ENCODE peak calls at places on chromosomes 4 and X, in eight cellular contexts. One of them, this sample, is unnamed.
A peak's percentile ranks its signal among the peaks of the same experiment; 100 is the strongest.

GRCh38 chr4:56641494-56642051 is 39.5 kb downstream of the HOPX start:
- DNase-seq in cardiac muscle cell: peak; percentile 87
- DNase-seq in aorta: no peak
- DNase-seq in keratinocyte: peak; percentile 62
- DNase-seq in Panc1: peak; percentile 64
- DNase-seq in endodermal cell: no peak
- DNase-seq in BE2C: no peak
- DNase-seq in testis: no peak
- DNase-seq in this sample: no peak

GRCh38 chr4:183875251-183875825 is 29.8 kb upstream of the STOX2 start:
- DNase-seq in cardiac muscle cell: no peak
- DNase-seq in aorta: no peak
- DNase-seq in keratinocyte: no peak
- DNase-seq in Panc1: no peak
- DNase-seq in endodermal cell: no peak
- DNase-seq in BE2C: no peak
- DNase-seq in testis: no peak
- DNase-seq in this sample: no peak

GRCh38 chr4:61397174-61397573 is 197.0 kb downstream of the ADGRL3 start:
- DNase-seq in cardiac muscle cell: peak; percentile 51
- DNase-seq in aorta: no peak
- DNase-seq in keratinocyte: no peak
- DNase-seq in Panc1: no peak
- DNase-seq in endodermal cell: no peak
- DNase-seq in BE2C: no peak
- DNase-seq in testis: no peak
- DNase-seq in this sample: no peak

GRCh38 chr4:83125738-83126141 is 11.2 kb upstream of the PLAC8 start:
- DNase-seq in cardiac muscle cell: no peak
- DNase-seq in aorta: no peak
- DNase-seq in keratinocyte: no peak
- DNase-seq in Panc1: no peak
- DNase-seq in endodermal cell: no peak
- DNase-seq in BE2C: no peak
- DNase-seq in testis: no peak
- DNase-seq in this sample: no peak

GRCh38 chr4:95469617-95470016 is 79.2 kb downstream of the UNC5C start:
- DNase-seq in cardiac muscle cell: no peak
- DNase-seq in aorta: no peak
- DNase-seq in keratinocyte: no peak
- DNase-seq in Panc1: no peak
- DNase-seq in endodermal cell: no peak
- DNase-seq in BE2C: no peak
- DNase-seq in testis: no peak
- DNase-seq in this sample: no peak

GRCh38 chr4:40194602-40195161 is 2.1 kb upstream of the RHOH start:
- DNase-seq in cardiac muscle cell: peak; percentile 50
- DNase-seq in aorta: no peak
- DNase-seq in keratinocyte: no peak
- DNase-seq in Panc1: no peak
- DNase-seq in endodermal cell: no peak
- DNase-seq in BE2C: no peak
- DNase-seq in testis: no peak
- DNase-seq in this sample: peak; percentile 51

GRCh38 chrX:54785901-54786300 is 12.2 kb downstream of the ITIH6 start:
- DNase-seq in cardiac muscle cell: peak; percentile 24
- DNase-seq in aorta: no peak
- DNase-seq in keratinocyte: no peak
- DNase-seq in Panc1: no peak
- DNase-seq in endodermal cell: peak; percentile 78
- DNase-seq in BE2C: peak; percentile 44
- DNase-seq in testis: peak; percentile 38
- DNase-seq in this sample: no peak

GRCh38 chrX:23012162-23012561 is 12.4 kb downstream of the DDX53 start:
- DNase-seq in cardiac muscle cell: no peak
- DNase-seq in aorta: no peak
- DNase-seq in keratinocyte: no peak
- DNase-seq in Panc1: no peak
- DNase-seq in endodermal cell: no peak
- DNase-seq in BE2C: peak; percentile 29
- DNase-seq in testis: no peak
- DNase-seq in this sample: no peak

GRCh38 chr4:26140150-26140898 is 180.5 kb upstream of the RBPJ start:
- DNase-seq in cardiac muscle cell: no peak
- DNase-seq in aorta: no peak
- DNase-seq in keratinocyte: no peak
- DNase-seq in Panc1: no peak
- DNase-seq in endodermal cell: no peak
- DNase-seq in BE2C: no peak
- DNase-seq in testis: peak; percentile 22
- DNase-seq in this sample: no peak

GRCh38 chrX:76148753-76149152 is 24.1 kb upstream of the PBDC1 start:
- DNase-seq in cardiac muscle cell: peak; percentile 39
- DNase-seq in aorta: peak; percentile 52
- DNase-seq in keratinocyte: no peak
- DNase-seq in Panc1: no peak
- DNase-seq in endodermal cell: peak; percentile 50
- DNase-seq in BE2C: peak; percentile 28
- DNase-seq in testis: peak; percentile 21
- DNase-seq in this sample: peak; percentile 16

GRCh38 chrX:118493653-118494297 is 1.8 kb upstream of the DOCK11 start:
- DNase-seq in cardiac muscle cell: no peak
- DNase-seq in aorta: no peak
- DNase-seq in keratinocyte: no peak
- DNase-seq in Panc1: no peak
- DNase-seq in endodermal cell: no peak
- DNase-seq in BE2C: no peak
- DNase-seq in testis: no peak
- DNase-seq in this sample: no peak

GRCh38 chr4:1508161-1509160 is 102.2 kb upstream of the NKX1-1 start:
- DNase-seq in cardiac muscle cell: no peak
- DNase-seq in aorta: no peak
- DNase-seq in keratinocyte: no peak
- DNase-seq in Panc1: no peak
- DNase-seq in endodermal cell: peak; percentile 50
- DNase-seq in BE2C: peak; percentile 8
- DNase-seq in testis: no peak
- DNase-seq in this sample: no peak

GRCh38 chr4:162699629-162700028 is 467.1 kb downstream of the NAF1 start:
- DNase-seq in cardiac muscle cell: no peak
- DNase-seq in aorta: no peak
- DNase-seq in keratinocyte: no peak
- DNase-seq in Panc1: no peak
- DNase-seq in endodermal cell: no peak
- DNase-seq in BE2C: no peak
- DNase-seq in testis: no peak
- DNase-seq in this sample: no peak

GRCh38 chrX:7086384-7086783 is 61.1 kb upstream of the STS start:
- DNase-seq in cardiac muscle cell: no peak
- DNase-seq in aorta: no peak
- DNase-seq in keratinocyte: no peak
- DNase-seq in Panc1: no peak
- DNase-seq in endodermal cell: no peak
- DNase-seq in BE2C: no peak
- DNase-seq in testis: no peak
- DNase-seq in this sample: no peak

GRCh38 chr4:120731561-120731960 is 191.0 kb downstream of the PRDM5 start:
- DNase-seq in cardiac muscle cell: no peak
- DNase-seq in aorta: no peak
- DNase-seq in keratinocyte: no peak
- DNase-seq in Panc1: no peak
- DNase-seq in endodermal cell: no peak
- DNase-seq in BE2C: no peak
- DNase-seq in testis: no peak
- DNase-seq in this sample: no peak

GRCh38 chrX:99266255-99266654 is 1143.8 kb downstream of the PCDH19 start:
- DNase-seq in cardiac muscle cell: no peak
- DNase-seq in aorta: no peak
- DNase-seq in keratinocyte: no peak
- DNase-seq in Panc1: no peak
- DNase-seq in endodermal cell: peak; percentile 55
- DNase-seq in BE2C: no peak
- DNase-seq in testis: no peak
- DNase-seq in this sample: no peak

GRCh38 chr4:69360271-69360670 is 80.0 kb downstream of the UGT2B28 start:
- DNase-seq in cardiac muscle cell: no peak
- DNase-seq in aorta: no peak
- DNase-seq in keratinocyte: no peak
- DNase-seq in Panc1: no peak
- DNase-seq in endodermal cell: no peak
- DNase-seq in BE2C: no peak
- DNase-seq in testis: no peak
- DNase-seq in this sample: no peak

GRCh38 chrX:18701621-18702361 is 5.7 kb upstream of the PPEF1 start:
- DNase-seq in cardiac muscle cell: peak; percentile 29
- DNase-seq in aorta: peak; percentile 54
- DNase-seq in keratinocyte: no peak
- DNase-seq in Panc1: no peak
- DNase-seq in endodermal cell: no peak
- DNase-seq in BE2C: peak; percentile 22
- DNase-seq in testis: no peak
- DNase-seq in this sample: peak; percentile 17

DNA sequence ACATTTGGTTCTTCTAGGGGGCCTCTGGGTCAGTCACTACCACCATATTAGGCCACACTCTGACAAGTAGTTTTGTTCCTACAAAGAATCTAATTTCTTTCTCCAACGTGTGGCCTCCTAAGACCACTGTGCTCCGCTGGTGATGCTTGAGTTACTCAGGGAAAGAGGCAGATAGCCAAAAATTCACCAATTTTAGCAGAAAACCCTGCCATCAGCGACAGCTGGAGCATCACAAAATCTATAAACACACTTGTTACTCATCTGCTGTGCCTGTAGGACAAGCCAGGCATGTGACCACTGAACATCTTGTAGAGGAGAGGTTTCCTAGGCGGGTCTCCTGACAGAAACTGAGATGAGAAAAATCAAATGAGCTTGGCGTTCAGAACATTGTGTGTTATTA is 105.4 kb downstream of the SYNPO2 start:
- DNase-seq in cardiac muscle cell: no peak
- DNase-seq in aorta: no peak
- DNase-seq in keratinocyte: no peak
- DNase-seq in Panc1: no peak
- DNase-seq in endodermal cell: no peak
- DNase-seq in BE2C: no peak
- DNase-seq in testis: no peak
- DNase-seq in this sample: no peak
- H3K4me1 ChIP-seq in cardiac muscle cell: peaks cover 12% of the 10 kb centered on the region
- H3K4me1 ChIP-seq in aorta: peaks cover 5% of the 10 kb centered on the region
- H3K4me1 ChIP-seq in keratinocyte: peaks cover 9% of the 10 kb centered on the region
- H3K4me1 ChIP-seq in Panc1: no peaks in the 10 kb centered on the region
- H3K4me1 ChIP-seq in endodermal cell: no peaks in the 10 kb centered on the region
- H3K4me1 ChIP-seq in BE2C: peaks cover 13% of the 10 kb centered on the region
- H3K4me1 ChIP-seq in testis: no peaks in the 10 kb centered on the region
- H3K4me1 ChIP-seq in this sample: peaks cover 13% of the 10 kb centered on the region

DNA sequence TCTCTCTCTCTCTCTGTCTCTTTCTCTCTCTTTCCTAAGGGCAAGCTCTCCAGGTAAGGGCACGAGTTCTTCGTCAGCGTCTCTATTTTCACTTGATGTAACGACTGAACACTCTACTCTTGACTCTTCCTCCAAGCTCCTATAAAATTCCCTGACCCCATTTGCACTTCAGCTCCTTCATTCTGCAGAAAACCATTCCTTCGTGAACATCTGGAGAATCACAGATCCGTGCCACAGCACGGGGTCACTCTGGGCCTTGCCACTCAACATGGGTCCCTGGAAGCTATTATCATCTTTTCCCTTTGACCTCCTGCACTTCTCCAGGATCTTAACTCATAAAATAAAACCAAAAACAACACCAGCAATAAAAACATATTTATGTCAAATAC is 112.0 kb upstream of the LNX1 start:
- DNase-seq in cardiac muscle cell: no peak
- DNase-seq in aorta: no peak
- DNase-seq in keratinocyte: no peak
- DNase-seq in Panc1: no peak
- DNase-seq in endodermal cell: no peak
- DNase-seq in BE2C: no peak
- DNase-seq in testis: no peak
- DNase-seq in this sample: no peak
- H3K4me3 ChIP-seq in cardiac muscle cell: no peak overlapping the region
- H3K4me3 ChIP-seq in aorta: no peak overlapping the region
- H3K4me3 ChIP-seq in keratinocyte: no peak overlapping the region
- H3K4me3 ChIP-seq in Panc1: no peak overlapping the region
- H3K4me3 ChIP-seq in endodermal cell: no peak overlapping the region
- H3K4me3 ChIP-seq in BE2C: peak overlapping the region; percentile 49
- H3K4me3 ChIP-seq in testis: no peak overlapping the region
- H3K4me3 ChIP-seq in this sample: no peak overlapping the region

GRCh38 chr4:78596111-78596742 is 44.7 kb downstream of the ANXA3 start:
- DNase-seq in cardiac muscle cell: no peak
- DNase-seq in aorta: no peak
- DNase-seq in keratinocyte: no peak
- DNase-seq in Panc1: no peak
- DNase-seq in endodermal cell: no peak
- DNase-seq in BE2C: no peak
- DNase-seq in testis: no peak
- DNase-seq in this sample: no peak
- H3K36me3 ChIP-seq in cardiac muscle cell: no peaks in the 10 kb centered on the region
- H3K36me3 ChIP-seq in aorta: no peaks in the 10 kb centered on the region
- H3K36me3 ChIP-seq in keratinocyte: peaks cover 32% of the 10 kb centered on the region
- H3K36me3 ChIP-seq in Panc1: no peaks in the 10 kb centered on the region
- H3K36me3 ChIP-seq in endodermal cell: peaks cover 90% of the 10 kb centered on the region
- H3K36me3 ChIP-seq in BE2C: no peaks in the 10 kb centered on the region
- H3K36me3 ChIP-seq in testis: no peaks in the 10 kb centered on the region
- H3K36me3 ChIP-seq in this sample: no peaks in the 10 kb centered on the region

GRCh38 chr4:86919824-86920223 is 15.0 kb upstream of the AFF1 start:
- DNase-seq in cardiac muscle cell: peak; percentile 50
- DNase-seq in aorta: no peak
- DNase-seq in keratinocyte: no peak
- DNase-seq in Panc1: no peak
- DNase-seq in endodermal cell: no peak
- DNase-seq in BE2C: no peak
- DNase-seq in testis: no peak
- DNase-seq in this sample: no peak
- H3K4me1 ChIP-seq in cardiac muscle cell: no peaks in the 10 kb centered on the region
- H3K4me1 ChIP-seq in aorta: no peaks in the 10 kb centered on the region
- H3K4me1 ChIP-seq in keratinocyte: peaks cover 14% of the 10 kb centered on the region
- H3K4me1 ChIP-seq in Panc1: no peaks in the 10 kb centered on the region
- H3K4me1 ChIP-seq in endodermal cell: no peaks in the 10 kb centered on the region
- H3K4me1 ChIP-seq in BE2C: no peaks in the 10 kb centered on the region
- H3K4me1 ChIP-seq in testis: no peaks in the 10 kb centered on the region
- H3K4me1 ChIP-seq in this sample: no peaks in the 10 kb centered on the region